ENCODE peak calls at places on chromosome 1, in five cellular contexts. One of them, this sample, is unnamed.

GRCh38 chr1:198850196-198850595 is 211.4 kb downstream of the PTPRC start:
- DNase-seq in HepG2: no peak
- DNase-seq in SK-N-SH: no peak
- DNase-seq in K562: no peak
- DNase-seq in GM12878: no peak
- DNase-seq in this sample: no peak

GRCh38 chr1:9628541-9629444 is 22.7 kb upstream of the PIK3CD start:
- DNase-seq in HepG2: no peak
- DNase-seq in SK-N-SH: no peak
- DNase-seq in K562: no peak
- DNase-seq in GM12878: peak
- DNase-seq in this sample: no peak

GRCh38 chr1:236948381-236948780 is 55.9 kb downstream of the MT1HL1 start:
- DNase-seq in HepG2: no peak
- DNase-seq in SK-N-SH: no peak
- DNase-seq in K562: no peak
- DNase-seq in GM12878: no peak
- DNase-seq in this sample: no peak

GRCh38 chr1:174160109-174160473 is 771 bp downstream of the RABGAP1L start:
- DNase-seq in HepG2: peak
- DNase-seq in SK-N-SH: peak
- DNase-seq in K562: peak
- DNase-seq in GM12878: no peak
- DNase-seq in this sample: no peak

GRCh38 chr1:4853930-4854329 is 199.5 kb downstream of the AJAP1 start:
- DNase-seq in HepG2: no peak
- DNase-seq in SK-N-SH: no peak
- DNase-seq in K562: no peak
- DNase-seq in GM12878: no peak
- DNase-seq in this sample: no peak

GRCh38 chr1:11940260-11940921 is 5.9 kb downstream of the PLOD1 start:
- DNase-seq in HepG2: peak
- DNase-seq in SK-N-SH: peak
- DNase-seq in K562: no peak
- DNase-seq in GM12878: no peak
- DNase-seq in this sample: no peak

GRCh38 chr1:232549998-232550397 is 79.9 kb downstream of the SIPA1L2 start:
- DNase-seq in HepG2: no peak
- DNase-seq in SK-N-SH: no peak
- DNase-seq in K562: no peak
- DNase-seq in GM12878: no peak
- DNase-seq in this sample: no peak

GRCh38 chr1:203607169-203607873 is 19.3 kb upstream of the ATP2B4 start:
- DNase-seq in HepG2: no peak
- DNase-seq in SK-N-SH: no peak
- DNase-seq in K562: peak
- DNase-seq in GM12878: no peak
- DNase-seq in this sample: no peak

GRCh38 chr1:56526571-56527174 is 52.7 kb downstream of the PLPP3 start:
- DNase-seq in HepG2: no peak
- DNase-seq in SK-N-SH: no peak
- DNase-seq in K562: no peak
- DNase-seq in GM12878: peak
- DNase-seq in this sample: no peak

GRCh38 chr1:30033276-30034104 is 689.9 kb downstream of the MATN1 start:
- DNase-seq in HepG2: no peak
- DNase-seq in SK-N-SH: no peak
- DNase-seq in K562: no peak
- DNase-seq in GM12878: no peak
- DNase-seq in this sample: no peak

GRCh38 chr1:119327066-119327435 is 41.5 kb upstream of the HAO2 start:
- DNase-seq in HepG2: peak
- DNase-seq in SK-N-SH: no peak
- DNase-seq in K562: no peak
- DNase-seq in GM12878: no peak
- DNase-seq in this sample: no peak

GRCh38 chr1:66752000-66752592 is at the start of gene DYNLT5:
- DNase-seq in HepG2: no peak
- DNase-seq in SK-N-SH: no peak
- DNase-seq in K562: no peak
- DNase-seq in GM12878: no peak
- DNase-seq in this sample: no peak

GRCh38 chr1:28601696-28602095 is 9.6 kb downstream of the RAB42 start:
- DNase-seq in HepG2: no peak
- DNase-seq in SK-N-SH: no peak
- DNase-seq in K562: no peak
- DNase-seq in GM12878: no peak
- DNase-seq in this sample: peak

GRCh38 chr1:12433323-12434053 is 184.5 kb downstream of the DHRS3 start:
- DNase-seq in HepG2: peak
- DNase-seq in SK-N-SH: peak
- DNase-seq in K562: peak
- DNase-seq in GM12878: no peak
- DNase-seq in this sample: peak

GRCh38 chr1:23344111-23344986 is at the start of gene HNRNPR:
- DNase-seq in HepG2: peak
- DNase-seq in SK-N-SH: peak
- DNase-seq in K562: peak
- DNase-seq in GM12878: peak
- DNase-seq in this sample: peak

GRCh38 chr1:23344987-23345472 is 946 bp upstream of the HNRNPR start:
- DNase-seq in HepG2: no peak
- DNase-seq in SK-N-SH: peak
- DNase-seq in K562: peak
- DNase-seq in GM12878: no peak
- DNase-seq in this sample: no peak

GRCh38 chr1:23345920-23346319 is 1.8 kb upstream of the HNRNPR start:
- DNase-seq in HepG2: no peak
- DNase-seq in SK-N-SH: no peak
- DNase-seq in K562: no peak
- DNase-seq in GM12878: no peak
- DNase-seq in this sample: no peak

GRCh38 chr1:23341829-23342697 is 2.0 kb downstream of the HNRNPR start:
- DNase-seq in HepG2: peak
- DNase-seq in SK-N-SH: no peak
- DNase-seq in K562: no peak
- DNase-seq in GM12878: no peak
- DNase-seq in this sample: no peak

DNA sequence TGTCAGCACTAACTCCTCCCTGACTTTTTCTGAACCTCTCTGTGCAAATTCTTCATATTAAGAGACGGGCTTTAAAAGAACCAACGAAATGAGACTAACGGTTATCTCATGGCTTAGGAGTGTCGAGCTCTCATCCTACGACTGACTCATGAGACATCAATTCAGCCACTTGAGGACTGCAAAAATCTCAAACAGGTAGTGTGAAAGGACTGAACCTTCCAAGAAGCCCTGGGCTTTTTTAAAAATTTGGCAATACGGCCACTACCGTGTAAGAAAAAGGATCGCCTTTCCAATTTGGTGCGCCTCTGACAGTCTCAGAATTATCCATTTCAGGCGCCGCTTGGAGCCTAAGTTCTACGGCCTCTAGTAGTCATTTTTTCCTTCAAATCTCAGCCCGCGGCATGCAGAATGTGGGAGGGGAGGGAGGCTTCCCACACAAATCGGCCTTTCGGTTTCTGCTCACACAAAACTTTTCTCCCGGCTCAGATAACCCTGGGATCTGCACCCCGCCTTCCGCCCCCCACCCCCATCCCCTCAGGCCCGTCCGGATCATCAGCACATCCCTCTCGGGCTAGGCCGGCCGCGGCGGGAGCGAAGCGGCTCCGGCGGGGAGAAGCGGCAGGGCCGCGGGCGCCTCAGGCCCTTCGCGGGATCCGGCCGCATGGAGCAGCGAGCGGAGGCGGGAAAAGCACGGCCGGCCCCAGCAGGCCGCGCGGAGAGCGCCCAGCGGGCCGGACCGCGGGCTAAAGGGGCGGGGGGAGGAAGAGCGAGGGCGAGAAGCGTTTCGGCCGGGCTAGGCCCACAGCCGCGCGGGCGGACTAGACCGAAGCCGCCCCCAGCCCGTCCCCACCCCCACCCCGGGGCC is 606 bp downstream of the HNRNPR start:
- DNase-seq in HepG2: peak
- DNase-seq in SK-N-SH: no peak
- DNase-seq in K562: peak
- DNase-seq in GM12878: no peak
- DNase-seq in this sample: no peak
- TF ChIP-seq REST in HepG2: no peak
- TF ChIP-seq REST in SK-N-SH: no peak
- TF ChIP-seq REST in K562: no peak
- TF ChIP-seq REST in GM12878: no peak
- TF ChIP-seq REST in this sample: no peak

GRCh38 chr1:184691719-184692324 is 62.8 kb downstream of the EDEM3 start:
- DNase-seq in HepG2: peak
- DNase-seq in SK-N-SH: peak
- DNase-seq in K562: no peak
- DNase-seq in GM12878: no peak
- DNase-seq in this sample: peak
- TF ChIP-seq SIN3A in HepG2: no peak
- TF ChIP-seq SIN3A in SK-N-SH: no peak
- TF ChIP-seq SIN3A in K562: no peak
- TF ChIP-seq SIN3A in GM12878: no peak
- TF ChIP-seq SIN3A in this sample: no peak

GRCh38 chr1:76074321-76075187 is at the start of gene ST6GALNAC3:
- DNase-seq in HepG2: peak
- DNase-seq in SK-N-SH: peak
- DNase-seq in K562: peak
- DNase-seq in GM12878: no peak
- DNase-seq in this sample: no peak
- TF ChIP-seq RAD21 in HepG2: no peak
- TF ChIP-seq RAD21 in SK-N-SH: no peak
- TF ChIP-seq RAD21 in K562: no peak
- TF ChIP-seq RAD21 in GM12878: no peak
- TF ChIP-seq RAD21 in this sample: no peak

GRCh38 chr1:8004113-8004802 is 21.9 kb downstream of the ERRFI1 start:
- DNase-seq in HepG2: no peak
- DNase-seq in SK-N-SH: no peak
- DNase-seq in K562: no peak
- DNase-seq in GM12878: no peak
- DNase-seq in this sample: no peak
- TF ChIP-seq REST in HepG2: no peak
- TF ChIP-seq REST in SK-N-SH: no peak
- TF ChIP-seq REST in K562: no peak
- TF ChIP-seq REST in GM12878: no peak
- TF ChIP-seq REST in this sample: no peak